ENCODE peak calls at places on chromosomes 12 and 14, in eight cellular contexts. C is neural crest cell, L is SW 1271, N is posterior vena cava, G is KBM-7, M is Right ventricle myocardium inferior, J is keratinocyte, T is fibroblast of mammary gland. Y is an unnamed sample.

GRCh38 chr12:22231836-22232235 is 102.7 kb downstream of the ST8SIA1 start:
- DNase-seq in N (no peak), L (peak; percentile 15), J (no peak), T (peak; percentile 16), G (no peak), M (no peak), C (no peak), Y (peak; percentile 4)

GRCh38 chr14:71554959-71555612 is 377.1 kb upstream of the RGS6 start:
- DNase-seq in L (no peak), G (no peak), M (no peak), C (no peak), T (no peak), N (no peak), J (no peak), Y (no peak)

GRCh38 chr12:129903092-129903945 is 506 bp downstream of the TMEM132D start:
- DNase-seq in M (no peak), J (no peak), L (no peak), G (no peak), N (no peak), T (no peak), C (no peak), Y (no peak)

GRCh38 chr14:50061664-50062437 is 54.5 kb downstream of the VCPKMT start:
- DNase-seq in C (no peak), J (no peak), T (peak; percentile 40), G (peak; percentile 94), M (no peak), L (peak; percentile 32), N (no peak), Y (peak; percentile 43)

GRCh38 chr12:1502856-1503255 is 91.5 kb downstream of the FBXL14 start:
- DNase-seq in J (no peak), L (no peak), N (no peak), G (no peak), C (no peak), M (no peak), T (peak; percentile 21), Y (no peak)

GRCh38 chr12:68245071-68246021 is 8.1 kb downstream of the IL22 start:
- DNase-seq in M (no peak), J (no peak), N (no peak), G (no peak), T (no peak), L (no peak), C (no peak), Y (peak; percentile 76)

GRCh38 chr14:77243853-77244252 is 27.2 kb downstream of the NGB start:
- DNase-seq in G (peak; percentile 48), C (no peak), M (no peak), L (no peak), T (no peak), J (no peak), N (no peak), Y (no peak)

GRCh38 chr14:67653651-67654280 is 20.7 kb downstream of the VTI1B start:
- DNase-seq in N (no peak), L (no peak), M (no peak), C (no peak), J (no peak), G (no peak), T (no peak), Y (peak; percentile 40)

GRCh38 chr12:127455347-127456265 is 811.4 kb upstream of the TMEM132C start:
- DNase-seq in J (no peak), L (no peak), G (no peak), T (no peak), N (peak; percentile 66), M (no peak), C (no peak), Y (peak; percentile 1)

GRCh38 chr12:8065991-8066594 is at the start of gene C3AR1:
- DNase-seq in N (no peak), G (peak; percentile 86), L (peak; percentile 41), C (no peak), M (no peak), T (peak; percentile 64), J (no peak), Y (peak; percentile 85)

GRCh38 chr14:95200404-95200803 is 43.1 kb upstream of the DICER1 start:
- DNase-seq in L (no peak), C (no peak), M (no peak), T (no peak), G (no peak), N (no peak), J (no peak), Y (no peak)

GRCh38 chr14:71119075-71119474 is 211.8 kb downstream of the PCNX1 start:
- DNase-seq in C (no peak), J (peak; percentile 88), T (peak; percentile 65), L (no peak), M (no peak), G (no peak), N (no peak), Y (peak; percentile 29)

GRCh38 chr12:19529933-19530630 is 90.8 kb downstream of the AEBP2 start:
- DNase-seq in N (no peak), T (peak; percentile 53), C (no peak), M (no peak), L (peak; percentile 83), J (no peak), G (no peak), Y (peak; percentile 76)

GRCh38 chr14:19823765-19824164 is 20.2 kb downstream of the OR4N2 start:
- DNase-seq in J (no peak), G (no peak), N (no peak), T (peak; percentile 40), M (no peak), L (peak; percentile 18), C (no peak), Y (no peak)

GRCh38 chr14:65926504-65926903 is 514.0 kb downstream of the FUT8 start:
- DNase-seq in M (no peak), J (no peak), T (no peak), G (peak; percentile 5), N (no peak), L (no peak), C (no peak), Y (no peak)

GRCh38 chr12:123163227-123163626 is 12.3 kb upstream of the PITPNM2 start:
- DNase-seq in L (no peak), M (no peak), J (no peak), N (no peak), G (no peak), C (no peak), T (no peak), Y (no peak)

Y was measured in choroid plexus epithelial cell.